ENCODE peak calls at places on chromosomes 4 and X, in eight cellular contexts. I, J, X, B, R, E, K and A are unnamed samples.

GRCh38 chrX:1224954-1225353 is 12.5 kb upstream of the CRLF2 start:
- DNase-seq in B (no peak), X (no peak), E (no peak), R (no peak), K (no peak), I (no peak), J (no peak), A (no peak)

GRCh38 chrX:20965270-20966044 is 408.8 kb upstream of the CNKSR2 start:
- DNase-seq in I (no peak), X (no peak), E (no peak), R (no peak), B (no peak), J (no peak), K (no peak), A (no peak)

GRCh38 chrX:101550362-101550761 is at the start of gene ARMCX1:
- DNase-seq in X (no peak), I (peak; percentile 84), J (no peak), B (peak; percentile 37), K (peak; percentile 88), R (peak; percentile 79), E (peak; percentile 45), A (peak; percentile 29)

GRCh38 chrX:73127700-73128241 is 48.5 kb upstream of the PABPC1L2A start:
- DNase-seq in I (no peak), K (no peak), E (no peak), R (peak; percentile 54), B (no peak), J (no peak), X (no peak), A (no peak)

GRCh38 chrX:16658284-16658683 is 8.3 kb downstream of the S100G start:
- DNase-seq in I (peak; percentile 51), X (peak; percentile 26), E (no peak), B (no peak), K (no peak), J (no peak), R (no peak), A (peak; percentile 64)

GRCh38 chr4:157977086-157977485 is 195.7 kb downstream of the GASK1B start:
- DNase-seq in K (no peak), B (no peak), J (no peak), R (no peak), X (no peak), E (no peak), I (peak; percentile 14), A (no peak)

GRCh38 chr4:144357970-144358369 is 217.5 kb upstream of the GYPA start:
- DNase-seq in J (no peak), B (no peak), E (no peak), X (no peak), I (no peak), K (no peak), R (no peak), A (no peak)

GRCh38 chrX:45769919-45770582 is 569.4 kb upstream of the DIPK2B start:
- DNase-seq in I (peak; percentile 85), E (peak; percentile 71), J (peak; percentile 31), B (peak; percentile 20), X (peak; percentile 83), R (peak; percentile 91), K (peak; percentile 94), A (peak; percentile 41)

GRCh38 chrX:110210417-110211139 is 107.3 kb downstream of the AMMECR1 start:
- DNase-seq in X (peak; percentile 61), E (peak; percentile 73), K (peak; percentile 57), I (peak; percentile 90), J (no peak), R (no peak), B (no peak), A (peak; percentile 1)

GRCh38 chr4:47662975-47663374 is 174.9 kb downstream of the CORIN start:
- DNase-seq in B (no peak), I (no peak), X (peak; percentile 39), J (no peak), E (no peak), R (no peak), K (no peak), A (no peak)

GRCh38 chrX:77693594-77693993 is 92.4 kb downstream of the ATRX start:
- DNase-seq in R (no peak), E (no peak), I (no peak), J (no peak), K (no peak), X (no peak), B (no peak), A (no peak)

GRCh38 chr4:6180841-6181631 is 19.3 kb downstream of the JAKMIP1 start:
- DNase-seq in J (peak; percentile 32), K (no peak), I (no peak), E (no peak), B (no peak), X (no peak), R (no peak), A (no peak)

GRCh38 chrX:68462653-68463052 is 29.4 kb upstream of the OPHN1 start:
- DNase-seq in X (peak; percentile 36), E (no peak), I (peak; percentile 62), K (peak; percentile 64), B (no peak), J (no peak), R (no peak), A (no peak)

GRCh38 chrX:633043-633654 is 2.6 kb downstream of the SHOX start:
- DNase-seq in I (no peak), E (no peak), B (no peak), J (no peak), R (no peak), K (no peak), X (no peak), A (no peak)

GRCh38 chrX:121570072-121570841 is 522.8 kb downstream of the GLUD2 start:
- DNase-seq in E (no peak), X (peak; percentile 46), K (no peak), I (peak; percentile 24), B (no peak), R (no peak), J (no peak), A (no peak)

GRCh38 chrX:99722094-99722493 is 688.0 kb downstream of the PCDH19 start:
- DNase-seq in B (no peak), E (no peak), R (no peak), K (no peak), X (no peak), I (no peak), J (no peak), A (no peak)

GRCh38 chrX:110002300-110003166 is at the start of gene TMEM164:
- DNase-seq in R (peak; percentile 95), X (peak; percentile 70), K (peak; percentile 89), J (peak; percentile 53), B (peak; percentile 47), E (peak; percentile 37), I (peak; percentile 70), A (peak; percentile 34)

GRCh38 chrX:40303256-40304077 is 205.7 kb upstream of the BCOR start:
- DNase-seq in R (no peak), E (no peak), K (no peak), J (no peak), X (no peak), B (no peak), I (no peak), A (no peak)

GRCh38 chr4:157687971-157688370 is 467.4 kb downstream of the GRIA2 start:
- DNase-seq in X (no peak), E (no peak), I (no peak), B (no peak), R (no peak), J (no peak), K (no peak), A (no peak)

GRCh38 chr4:15562114-15562513 is 92.4 kb downstream of the CC2D2A start:
- DNase-seq in X (no peak), K (no peak), J (no peak), B (no peak), R (no peak), E (no peak), I (no peak), A (no peak)

GRCh38 chr4:16686195-16686594 is 212.2 kb downstream of the LDB2 start:
- DNase-seq in E (peak; percentile 86), R (no peak), X (peak; percentile 35), I (peak; percentile 89), K (peak; percentile 88), J (no peak), B (no peak), A (peak; percentile 24)

GRCh38 chr4:82500106-82500738 is 61.6 kb downstream of the TMEM150C start:
- DNase-seq in E (no peak), I (peak; percentile 37), J (no peak), B (no peak), R (no peak), X (no peak), K (peak; percentile 23), A (no peak)

GRCh38 chr4:1033840-1034551 is 22.6 kb downstream of the FGFRL1 start:
- DNase-seq in R (no peak), X (no peak), I (peak; percentile 49), B (no peak), E (no peak), K (peak; percentile 94), J (no peak), A (no peak)

GRCh38 chrX:17944833-17945497 is 83.9 kb upstream of the RAI2 start:
- DNase-seq in E (no peak), K (no peak), J (no peak), X (peak; percentile 31), I (peak; percentile 15), B (no peak), R (no peak), A (no peak)

GRCh38 chr4:6974138-6974848 is 64.7 kb downstream of the TBC1D14 start:
- DNase-seq in I (peak; percentile 87), R (no peak), X (peak; percentile 87), J (peak; percentile 48), B (peak; percentile 68), E (peak; percentile 67), K (peak; percentile 92), A (peak; percentile 90)